ENCODE peak calls at places on chromosome 10, in seven cellular contexts. One of them, this sample, is unnamed.

GRCh38 chr10:69439350-69439739 is 11.9 kb upstream of the TSPAN15 start:
- DNase-seq in gastrocnemius medialis: peak; percentile 94
- DNase-seq in body of pancreas: peak; percentile 57
- DNase-seq in neural progenitor cell: no peak
- DNase-seq in spleen: peak; percentile 75
- DNase-seq in GM23338: no peak
- DNase-seq in thoracic aorta: no peak
- DNase-seq in this sample: no peak

GRCh38 chr10:133264455-133264854 is 12.2 kb downstream of the ADAM8 start:
- DNase-seq in gastrocnemius medialis: no peak
- DNase-seq in body of pancreas: no peak
- DNase-seq in neural progenitor cell: no peak
- DNase-seq in spleen: no peak
- DNase-seq in GM23338: no peak
- DNase-seq in thoracic aorta: no peak
- DNase-seq in this sample: no peak

GRCh38 chr10:70424320-70424719 is 17.2 kb downstream of the NODAL start:
- DNase-seq in gastrocnemius medialis: no peak
- DNase-seq in body of pancreas: no peak
- DNase-seq in neural progenitor cell: no peak
- DNase-seq in spleen: no peak
- DNase-seq in GM23338: no peak
- DNase-seq in thoracic aorta: no peak
- DNase-seq in this sample: no peak

GRCh38 chr10:122374246-122374858 is at the start of gene PLEKHA1:
- DNase-seq in gastrocnemius medialis: peak; percentile 91
- DNase-seq in body of pancreas: peak; percentile 96
- DNase-seq in neural progenitor cell: peak; percentile 98
- DNase-seq in spleen: peak; percentile 98
- DNase-seq in GM23338: peak; percentile 95
- DNase-seq in thoracic aorta: peak; percentile 72
- DNase-seq in this sample: peak; percentile 98

GRCh38 chr10:33306756-33307519 is 27.5 kb downstream of the NRP1 start:
- DNase-seq in gastrocnemius medialis: no peak
- DNase-seq in body of pancreas: no peak
- DNase-seq in neural progenitor cell: no peak
- DNase-seq in spleen: no peak
- DNase-seq in GM23338: no peak
- DNase-seq in thoracic aorta: no peak
- DNase-seq in this sample: no peak

GRCh38 chr10:16612148-16612742 is 90.6 kb upstream of the C1QL3 start:
- DNase-seq in gastrocnemius medialis: no peak
- DNase-seq in body of pancreas: no peak
- DNase-seq in neural progenitor cell: peak; percentile 81
- DNase-seq in spleen: no peak
- DNase-seq in GM23338: peak; percentile 78
- DNase-seq in thoracic aorta: no peak
- DNase-seq in this sample: peak; percentile 65

GRCh38 chr10:133068111-133068740 is 19.5 kb upstream of the ADGRA1 start:
- DNase-seq in gastrocnemius medialis: no peak
- DNase-seq in body of pancreas: no peak
- DNase-seq in neural progenitor cell: no peak
- DNase-seq in spleen: no peak
- DNase-seq in GM23338: no peak
- DNase-seq in thoracic aorta: no peak
- DNase-seq in this sample: no peak

GRCh38 chr10:112376578-112376855 is 2.6 kb downstream of the ACSL5 start:
- DNase-seq in gastrocnemius medialis: no peak
- DNase-seq in body of pancreas: no peak
- DNase-seq in neural progenitor cell: no peak
- DNase-seq in spleen: no peak
- DNase-seq in GM23338: no peak
- DNase-seq in thoracic aorta: no peak
- DNase-seq in this sample: no peak

GRCh38 chr10:80538481-80539185 is 931 bp downstream of the SH2D4B start:
- DNase-seq in gastrocnemius medialis: no peak
- DNase-seq in body of pancreas: no peak
- DNase-seq in neural progenitor cell: no peak
- DNase-seq in spleen: peak; percentile 56
- DNase-seq in GM23338: no peak
- DNase-seq in thoracic aorta: no peak
- DNase-seq in this sample: no peak

GRCh38 chr10:33887188-33887587 is 552.7 kb upstream of the NRP1 start:
- DNase-seq in gastrocnemius medialis: no peak
- DNase-seq in body of pancreas: no peak
- DNase-seq in neural progenitor cell: no peak
- DNase-seq in spleen: no peak
- DNase-seq in GM23338: no peak
- DNase-seq in thoracic aorta: no peak
- DNase-seq in this sample: no peak

GRCh38 chr10:129553928-129554327 is 86.9 kb downstream of the MGMT start:
- DNase-seq in gastrocnemius medialis: no peak
- DNase-seq in body of pancreas: no peak
- DNase-seq in neural progenitor cell: no peak
- DNase-seq in spleen: no peak
- DNase-seq in GM23338: no peak
- DNase-seq in thoracic aorta: no peak
- DNase-seq in this sample: no peak

GRCh38 chr10:105063796-105064195 is 422.7 kb downstream of the SORCS3 start:
- DNase-seq in gastrocnemius medialis: no peak
- DNase-seq in body of pancreas: peak; percentile 73
- DNase-seq in neural progenitor cell: peak; percentile 80
- DNase-seq in spleen: no peak
- DNase-seq in GM23338: peak; percentile 81
- DNase-seq in thoracic aorta: no peak
- DNase-seq in this sample: peak; percentile 71

GRCh38 chr10:69486922-69487730 is 35.9 kb downstream of the TSPAN15 start:
- DNase-seq in gastrocnemius medialis: no peak
- DNase-seq in body of pancreas: no peak
- DNase-seq in neural progenitor cell: no peak
- DNase-seq in spleen: peak; percentile 49
- DNase-seq in GM23338: no peak
- DNase-seq in thoracic aorta: no peak
- DNase-seq in this sample: no peak

GRCh38 chr10:52011113-52011512 is 303.0 kb upstream of the DKK1 start:
- DNase-seq in gastrocnemius medialis: no peak
- DNase-seq in body of pancreas: no peak
- DNase-seq in neural progenitor cell: no peak
- DNase-seq in spleen: no peak
- DNase-seq in GM23338: no peak
- DNase-seq in thoracic aorta: no peak
- DNase-seq in this sample: no peak

GRCh38 chr10:93806882-93807281 is 49.1 kb downstream of the LGI1 start:
- DNase-seq in gastrocnemius medialis: no peak
- DNase-seq in body of pancreas: no peak
- DNase-seq in neural progenitor cell: no peak
- DNase-seq in spleen: no peak
- DNase-seq in GM23338: no peak
- DNase-seq in thoracic aorta: no peak
- DNase-seq in this sample: no peak

GRCh38 chr10:87740232-87740631 is 77.8 kb downstream of the ATAD1 start:
- DNase-seq in gastrocnemius medialis: no peak
- DNase-seq in body of pancreas: no peak
- DNase-seq in neural progenitor cell: no peak
- DNase-seq in spleen: no peak
- DNase-seq in GM23338: no peak
- DNase-seq in thoracic aorta: no peak
- DNase-seq in this sample: no peak

GRCh38 chr10:79425074-79425532 is 20.3 kb downstream of the ZCCHC24 start:
- DNase-seq in gastrocnemius medialis: no peak
- DNase-seq in body of pancreas: no peak
- DNase-seq in neural progenitor cell: no peak
- DNase-seq in spleen: peak; percentile 54
- DNase-seq in GM23338: no peak
- DNase-seq in thoracic aorta: no peak
- DNase-seq in this sample: no peak

GRCh38 chr10:17665742-17666141 is 21.8 kb downstream of the STAM start:
- DNase-seq in gastrocnemius medialis: peak; percentile 25
- DNase-seq in body of pancreas: peak; percentile 18
- DNase-seq in neural progenitor cell: no peak
- DNase-seq in spleen: no peak
- DNase-seq in GM23338: no peak
- DNase-seq in thoracic aorta: no peak
- DNase-seq in this sample: peak; percentile 57

GRCh38 chr10:1364151-1364910 is 308.1 kb downstream of the WDR37 start:
- DNase-seq in gastrocnemius medialis: no peak
- DNase-seq in body of pancreas: no peak
- DNase-seq in neural progenitor cell: no peak
- DNase-seq in spleen: peak; percentile 54
- DNase-seq in GM23338: no peak
- DNase-seq in thoracic aorta: no peak
- DNase-seq in this sample: no peak

GRCh38 chr10:46248651-46249131 is 38.1 kb upstream of the ANTXRL start:
- DNase-seq in gastrocnemius medialis: no peak
- DNase-seq in body of pancreas: no peak
- DNase-seq in neural progenitor cell: no peak
- DNase-seq in spleen: peak; percentile 52
- DNase-seq in GM23338: no peak
- DNase-seq in thoracic aorta: no peak
- DNase-seq in this sample: no peak

GRCh38 chr10:5292196-5292735 is 72.5 kb upstream of the UCN3 start:
- DNase-seq in gastrocnemius medialis: no peak
- DNase-seq in body of pancreas: no peak
- DNase-seq in neural progenitor cell: no peak
- DNase-seq in spleen: no peak
- DNase-seq in GM23338: no peak
- DNase-seq in thoracic aorta: no peak
- DNase-seq in this sample: peak; percentile 76

GRCh38 chr10:98039690-98040381 is 9.4 kb upstream of the CRTAC1 start:
- DNase-seq in gastrocnemius medialis: no peak
- DNase-seq in body of pancreas: no peak
- DNase-seq in neural progenitor cell: no peak
- DNase-seq in spleen: no peak
- DNase-seq in GM23338: no peak
- DNase-seq in thoracic aorta: no peak
- DNase-seq in this sample: no peak

GRCh38 chr10:34955391-34955790 is 134.8 kb downstream of the CUL2 start:
- DNase-seq in gastrocnemius medialis: no peak
- DNase-seq in body of pancreas: no peak
- DNase-seq in neural progenitor cell: no peak
- DNase-seq in spleen: no peak
- DNase-seq in GM23338: no peak
- DNase-seq in thoracic aorta: no peak
- DNase-seq in this sample: no peak

GRCh38 chr10:33258951-33259350 is 75.5 kb downstream of the NRP1 start:
- DNase-seq in gastrocnemius medialis: no peak
- DNase-seq in body of pancreas: no peak
- DNase-seq in neural progenitor cell: peak; percentile 59
- DNase-seq in spleen: no peak
- DNase-seq in GM23338: no peak
- DNase-seq in thoracic aorta: no peak
- DNase-seq in this sample: no peak

GRCh38 chr10:93680414-93681047 is 21.9 kb downstream of the FRA10AC1 start:
- DNase-seq in gastrocnemius medialis: no peak
- DNase-seq in body of pancreas: no peak
- DNase-seq in neural progenitor cell: peak; percentile 34
- DNase-seq in spleen: no peak
- DNase-seq in GM23338: peak; percentile 27
- DNase-seq in thoracic aorta: no peak
- DNase-seq in this sample: peak; percentile 56

GRCh38 chr10:114879541-114880158 is 58.1 kb downstream of the FHIP2A start:
- DNase-seq in gastrocnemius medialis: no peak
- DNase-seq in body of pancreas: peak; percentile 34
- DNase-seq in neural progenitor cell: peak; percentile 66
- DNase-seq in spleen: no peak
- DNase-seq in GM23338: peak; percentile 75
- DNase-seq in thoracic aorta: no peak
- DNase-seq in this sample: peak; percentile 68
- TF ChIP-seq CTCF in gastrocnemius medialis: peak; percentile 15
- TF ChIP-seq CTCF in body of pancreas: peak; percentile 27
- TF ChIP-seq CTCF in neural progenitor cell: peak; percentile 68
- TF ChIP-seq CTCF in spleen: no peak
- TF ChIP-seq CTCF in GM23338: peak; percentile 79
- TF ChIP-seq CTCF in thoracic aorta: peak; percentile 33
- TF ChIP-seq CTCF in this sample: peak; percentile 74

DNA sequence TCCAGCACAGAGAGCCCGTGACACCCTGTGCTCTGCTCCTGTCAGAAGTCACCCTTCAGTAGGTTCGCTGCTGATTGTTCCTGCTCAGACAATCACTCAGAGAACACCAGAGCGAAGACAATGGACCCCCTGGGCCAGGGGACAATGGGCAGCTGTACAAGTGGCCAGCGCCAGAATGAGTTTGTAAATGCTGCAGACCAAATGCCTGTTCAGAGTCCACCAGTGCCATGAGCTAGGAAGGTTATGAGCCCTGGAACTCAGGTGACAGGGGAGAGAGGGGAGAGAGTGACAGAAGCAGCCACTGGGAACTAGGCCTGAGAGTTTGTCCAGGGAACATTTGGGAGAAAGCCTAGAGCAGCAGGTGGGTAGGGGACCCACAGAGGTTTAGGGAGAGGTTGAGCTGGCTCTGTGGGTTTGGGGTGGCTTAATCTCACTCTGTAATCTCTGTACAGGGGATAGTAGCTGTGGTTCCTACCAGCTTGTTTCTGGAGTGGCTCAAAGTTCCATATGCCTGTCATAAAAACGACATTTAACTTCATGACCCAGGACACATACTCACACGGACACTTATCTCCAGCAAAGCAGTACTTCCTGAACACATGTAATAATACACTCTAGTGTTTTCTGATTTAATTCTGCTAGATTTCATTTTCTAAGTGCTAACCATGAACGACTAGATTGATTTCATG is 60.4 kb downstream of the C10orf105 start:
- DNase-seq in gastrocnemius medialis: no peak
- DNase-seq in body of pancreas: no peak
- DNase-seq in neural progenitor cell: peak; percentile 92
- DNase-seq in spleen: no peak
- DNase-seq in GM23338: no peak
- DNase-seq in thoracic aorta: no peak
- DNase-seq in this sample: no peak
- H3K27me3 ChIP-seq in gastrocnemius medialis: no peaks in the 10 kb centered on the region
- H3K27me3 ChIP-seq in body of pancreas: no peaks in the 10 kb centered on the region
- H3K27me3 ChIP-seq in neural progenitor cell: no peaks in the 10 kb centered on the region
- H3K27me3 ChIP-seq in spleen: no peaks in the 10 kb centered on the region
- H3K27me3 ChIP-seq in GM23338: peaks cover 18% of the 10 kb centered on the region
- H3K27me3 ChIP-seq in thoracic aorta: no peaks in the 10 kb centered on the region
- H3K27me3 ChIP-seq in this sample: no peaks in the 10 kb centered on the region

GRCh38 chr10:63760034-63760707 is 239.0 kb downstream of the REEP3 start:
- DNase-seq in gastrocnemius medialis: no peak
- DNase-seq in body of pancreas: no peak
- DNase-seq in neural progenitor cell: no peak
- DNase-seq in spleen: no peak
- DNase-seq in GM23338: no peak
- DNase-seq in thoracic aorta: no peak
- DNase-seq in this sample: no peak
- H3K27ac ChIP-seq in gastrocnemius medialis: peak overlapping the region; percentile 78
- H3K27ac ChIP-seq in body of pancreas: no peak overlapping the region
- H3K27ac ChIP-seq in neural progenitor cell: no peak overlapping the region
- H3K27ac ChIP-seq in spleen: no peak overlapping the region
- H3K27ac ChIP-seq in GM23338: no peak overlapping the region
- H3K27ac ChIP-seq in thoracic aorta: no peak overlapping the region
- H3K27ac ChIP-seq in this sample: no peak overlapping the region

DNA sequence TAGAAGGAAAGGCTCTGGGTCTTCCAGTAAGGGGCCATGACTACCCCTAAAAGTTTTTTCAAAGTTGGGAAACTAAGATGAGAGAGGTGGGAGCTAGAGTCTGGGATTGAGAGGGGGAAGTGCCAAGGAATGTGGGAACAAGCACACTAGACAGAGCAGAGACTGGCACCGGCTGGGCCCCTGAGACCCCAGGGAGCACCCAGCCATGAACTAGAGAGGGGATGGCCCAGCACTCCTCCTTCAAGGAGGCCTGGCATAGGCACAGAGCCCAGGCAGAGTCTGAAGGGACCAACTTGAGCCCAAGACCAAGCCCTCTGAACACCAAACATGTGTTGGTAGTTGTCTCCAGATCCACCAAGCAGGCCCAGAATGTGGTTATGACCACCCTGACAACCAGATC is 119.0 kb downstream of the GRID1 start:
- DNase-seq in gastrocnemius medialis: no peak
- DNase-seq in body of pancreas: no peak
- DNase-seq in neural progenitor cell: no peak
- DNase-seq in spleen: peak; percentile 48
- DNase-seq in GM23338: no peak
- DNase-seq in thoracic aorta: no peak
- DNase-seq in this sample: no peak
- TF ChIP-seq CTCF in gastrocnemius medialis: no peak
- TF ChIP-seq CTCF in body of pancreas: no peak
- TF ChIP-seq CTCF in neural progenitor cell: no peak
- TF ChIP-seq CTCF in spleen: no peak
- TF ChIP-seq CTCF in GM23338: no peak
- TF ChIP-seq CTCF in thoracic aorta: no peak
- TF ChIP-seq CTCF in this sample: no peak